ENCODE peak calls at places on chromosomes 4 and X, in six cellular contexts. One of them, this sample, is unnamed.

GRCh38 chr4:88672987-88673386 is 24.6 kb downstream of the NAP1L5 start:
- DNase-seq in activated naive CD4-positive, alpha-beta T cell treated with anti-CD3 and anti-CD28 coated beads, Interleukin-2, amount 10 ng/mL, durations not matched to agents 7 days and 5 days: peak; percentile 42
- DNase-seq in NCI-H2029: peak; percentile 1
- DNase-seq in ELR: peak; percentile 60
- DNase-seq in left colon: no peak
- DNase-seq in lower lobe of right lung: no peak
- DNase-seq in this sample: no peak

GRCh38 chr4:164438321-164438720 is 315.6 kb upstream of the SMIM31 start:
- DNase-seq in activated naive CD4-positive, alpha-beta T cell treated with anti-CD3 and anti-CD28 coated beads, Interleukin-2, amount 10 ng/mL, durations not matched to agents 7 days and 5 days: no peak
- DNase-seq in left colon: no peak
- DNase-seq in lower lobe of right lung: no peak
- DNase-seq in NCI-H2029: no peak
- DNase-seq in ELR: peak; percentile 4
- DNase-seq in this sample: no peak

GRCh38 chr4:10157478-10158354 is 41.1 kb upstream of the WDR1 start:
- DNase-seq in NCI-H2029: peak; percentile 54
- DNase-seq in ELR: peak; percentile 76
- DNase-seq in activated naive CD4-positive, alpha-beta T cell treated with anti-CD3 and anti-CD28 coated beads, Interleukin-2, amount 10 ng/mL, durations not matched to agents 7 days and 5 days: peak; percentile 51
- DNase-seq in lower lobe of right lung: peak; percentile 51
- DNase-seq in left colon: peak; percentile 37
- DNase-seq in this sample: peak; percentile 39

GRCh38 chrX:69277369-69277768 is 112.1 kb upstream of the PJA1 start:
- DNase-seq in activated naive CD4-positive, alpha-beta T cell treated with anti-CD3 and anti-CD28 coated beads, Interleukin-2, amount 10 ng/mL, durations not matched to agents 7 days and 5 days: no peak
- DNase-seq in NCI-H2029: no peak
- DNase-seq in lower lobe of right lung: no peak
- DNase-seq in left colon: no peak
- DNase-seq in ELR: no peak
- DNase-seq in this sample: no peak

GRCh38 chrX:14489437-14489836 is 39.9 kb upstream of the GLRA2 start:
- DNase-seq in activated naive CD4-positive, alpha-beta T cell treated with anti-CD3 and anti-CD28 coated beads, Interleukin-2, amount 10 ng/mL, durations not matched to agents 7 days and 5 days: no peak
- DNase-seq in lower lobe of right lung: no peak
- DNase-seq in left colon: no peak
- DNase-seq in NCI-H2029: no peak
- DNase-seq in ELR: no peak
- DNase-seq in this sample: no peak

GRCh38 chr4:26765515-26765914 is 95.1 kb upstream of the STIM2 start:
- DNase-seq in lower lobe of right lung: no peak
- DNase-seq in NCI-H2029: no peak
- DNase-seq in ELR: no peak
- DNase-seq in activated naive CD4-positive, alpha-beta T cell treated with anti-CD3 and anti-CD28 coated beads, Interleukin-2, amount 10 ng/mL, durations not matched to agents 7 days and 5 days: no peak
- DNase-seq in left colon: no peak
- DNase-seq in this sample: no peak

GRCh38 chrX:30888526-30889146 is 418 bp downstream of the TAB3 start:
- DNase-seq in ELR: peak; percentile 26
- DNase-seq in NCI-H2029: no peak
- DNase-seq in activated naive CD4-positive, alpha-beta T cell treated with anti-CD3 and anti-CD28 coated beads, Interleukin-2, amount 10 ng/mL, durations not matched to agents 7 days and 5 days: no peak
- DNase-seq in left colon: peak; percentile 24
- DNase-seq in lower lobe of right lung: no peak
- DNase-seq in this sample: no peak

GRCh38 chr4:152486414-152487389 is 49.2 kb downstream of the FBXW7 start:
- DNase-seq in lower lobe of right lung: no peak
- DNase-seq in ELR: peak; percentile 25
- DNase-seq in left colon: no peak
- DNase-seq in activated naive CD4-positive, alpha-beta T cell treated with anti-CD3 and anti-CD28 coated beads, Interleukin-2, amount 10 ng/mL, durations not matched to agents 7 days and 5 days: no peak
- DNase-seq in NCI-H2029: no peak
- DNase-seq in this sample: no peak

GRCh38 chr4:75736862-75737261 is 12.5 kb downstream of the USO1 start:
- DNase-seq in left colon: no peak
- DNase-seq in ELR: no peak
- DNase-seq in NCI-H2029: no peak
- DNase-seq in activated naive CD4-positive, alpha-beta T cell treated with anti-CD3 and anti-CD28 coated beads, Interleukin-2, amount 10 ng/mL, durations not matched to agents 7 days and 5 days: no peak
- DNase-seq in lower lobe of right lung: no peak
- DNase-seq in this sample: no peak

GRCh38 chr4:164501074-164501473 is 252.9 kb upstream of the SMIM31 start:
- DNase-seq in NCI-H2029: no peak
- DNase-seq in activated naive CD4-positive, alpha-beta T cell treated with anti-CD3 and anti-CD28 coated beads, Interleukin-2, amount 10 ng/mL, durations not matched to agents 7 days and 5 days: no peak
- DNase-seq in lower lobe of right lung: no peak
- DNase-seq in ELR: no peak
- DNase-seq in left colon: no peak
- DNase-seq in this sample: no peak

GRCh38 chr4:89797117-89797516 is 39.8 kb downstream of the SNCA start:
- DNase-seq in left colon: no peak
- DNase-seq in NCI-H2029: no peak
- DNase-seq in ELR: peak; percentile 31
- DNase-seq in activated naive CD4-positive, alpha-beta T cell treated with anti-CD3 and anti-CD28 coated beads, Interleukin-2, amount 10 ng/mL, durations not matched to agents 7 days and 5 days: no peak
- DNase-seq in lower lobe of right lung: no peak
- DNase-seq in this sample: no peak

GRCh38 chr4:1192091-1192492 is 19.7 kb upstream of the SPON2 start:
- DNase-seq in NCI-H2029: peak; percentile 50
- DNase-seq in activated naive CD4-positive, alpha-beta T cell treated with anti-CD3 and anti-CD28 coated beads, Interleukin-2, amount 10 ng/mL, durations not matched to agents 7 days and 5 days: no peak
- DNase-seq in left colon: peak; percentile 86
- DNase-seq in lower lobe of right lung: peak; percentile 64
- DNase-seq in ELR: peak; percentile 92
- DNase-seq in this sample: no peak

GRCh38 chr4:35506161-35506560 is 738.2 kb downstream of the ARAP2 start:
- DNase-seq in NCI-H2029: no peak
- DNase-seq in lower lobe of right lung: no peak
- DNase-seq in ELR: no peak
- DNase-seq in activated naive CD4-positive, alpha-beta T cell treated with anti-CD3 and anti-CD28 coated beads, Interleukin-2, amount 10 ng/mL, durations not matched to agents 7 days and 5 days: no peak
- DNase-seq in left colon: no peak
- DNase-seq in this sample: no peak

GRCh38 chr4:172996571-172997216 is 171.9 kb upstream of the GALNT7 start:
- DNase-seq in NCI-H2029: no peak
- DNase-seq in left colon: no peak
- DNase-seq in ELR: peak; percentile 74
- DNase-seq in lower lobe of right lung: no peak
- DNase-seq in activated naive CD4-positive, alpha-beta T cell treated with anti-CD3 and anti-CD28 coated beads, Interleukin-2, amount 10 ng/mL, durations not matched to agents 7 days and 5 days: no peak
- DNase-seq in this sample: no peak

GRCh38 chrX:16966745-16967144 is 20.3 kb downstream of the REPS2 start:
- DNase-seq in lower lobe of right lung: no peak
- DNase-seq in ELR: no peak
- DNase-seq in left colon: no peak
- DNase-seq in NCI-H2029: no peak
- DNase-seq in activated naive CD4-positive, alpha-beta T cell treated with anti-CD3 and anti-CD28 coated beads, Interleukin-2, amount 10 ng/mL, durations not matched to agents 7 days and 5 days: no peak
- DNase-seq in this sample: no peak

GRCh38 chr4:152696764-152697250 is 17.0 kb upstream of the TMEM154 start:
- DNase-seq in activated naive CD4-positive, alpha-beta T cell treated with anti-CD3 and anti-CD28 coated beads, Interleukin-2, amount 10 ng/mL, durations not matched to agents 7 days and 5 days: peak; percentile 54
- DNase-seq in lower lobe of right lung: no peak
- DNase-seq in left colon: peak; percentile 35
- DNase-seq in NCI-H2029: no peak
- DNase-seq in ELR: peak; percentile 85
- DNase-seq in this sample: peak; percentile 40